ENCODE peak calls at places on chromosomes 12 and 14, in six cellular contexts. T, H, P, Z, A and Y are unnamed samples.

GRCh38 chr14:91872011-91872476 is 4.7 kb upstream of the TC2N start:
- DNase-seq in T (no peak), H (no peak), P (no peak), Z (peak; percentile 78), A (no peak), Y (no peak)

GRCh38 chr12:4274960-4275868 is 1.7 kb downstream of the CCND2 start:
- DNase-seq in T (peak; percentile 58), H (no peak), P (no peak), Z (no peak), A (no peak), Y (no peak)

GRCh38 chr14:99475179-99475578 is 5.5 kb downstream of the SETD3 start:
- DNase-seq in T (no peak), H (no peak), P (peak; percentile 8), Z (no peak), A (no peak), Y (no peak)

GRCh38 chr12:4909397-4909733 is 340 bp upstream of the KCNA1 start:
- DNase-seq in T (no peak), H (no peak), P (no peak), Z (no peak), A (peak; percentile 31), Y (no peak)

GRCh38 chr12:123761841-123762714 is at the start of gene DNAH10:
- DNase-seq in T (no peak), H (no peak), P (no peak), Z (no peak), A (no peak), Y (no peak)

GRCh38 chr14:75469606-75470237 is 41.9 kb downstream of the JDP2 start:
- DNase-seq in T (no peak), H (peak; percentile 84), P (peak; percentile 42), Z (peak; percentile 91), A (peak; percentile 15), Y (no peak)

GRCh38 chr12:111753144-111753881 is 13.4 kb upstream of the ALDH2 start:
- DNase-seq in T (peak; percentile 79), H (no peak), P (peak; percentile 62), Z (peak; percentile 77), A (peak; percentile 55), Y (no peak)

GRCh38 chr14:23573384-23573783 is 5.2 kb downstream of the JPH4 start:
- DNase-seq in T (no peak), H (no peak), P (peak; percentile 80), Z (no peak), A (peak; percentile 58), Y (no peak)

GRCh38 chr12:68007466-68007865 is 18.2 kb downstream of the IFNG-AS1 start:
- DNase-seq in T (no peak), H (no peak), P (no peak), Z (no peak), A (no peak), Y (no peak)

GRCh38 chr12:57549203-57549908 is 488 bp upstream of the KIF5A start:
- DNase-seq in T (no peak), H (no peak), P (no peak), Z (no peak), A (no peak), Y (no peak)

GRCh38 chr12:27779416-27779815 is 617 bp upstream of the KLHL42 start:
- DNase-seq in T (no peak), H (peak; percentile 45), P (peak; percentile 58), Z (peak; percentile 20), A (peak; percentile 62), Y (no peak)

GRCh38 chr12:112331891-112332290 is 50.3 kb downstream of the HECTD4 start:
- DNase-seq in T (no peak), H (no peak), P (no peak), Z (no peak), A (no peak), Y (no peak)

GRCh38 chr12:79988368-79988767 is 53.5 kb upstream of the PPP1R12A start:
- DNase-seq in T (no peak), H (no peak), P (no peak), Z (no peak), A (no peak), Y (no peak)

GRCh38 chr12:101407054-101407437 is 526 bp downstream of the ARL1 start:
- DNase-seq in T (no peak), H (no peak), P (peak; percentile 21), Z (no peak), A (peak; percentile 8), Y (no peak)

GRCh38 chr14:54976316-54976715 is 50.6 kb downstream of the WDHD1 start:
- DNase-seq in T (no peak), H (no peak), P (no peak), Z (no peak), A (no peak), Y (no peak)

GRCh38 chr12:131323879-131324278 is 370.2 kb downstream of the ADGRD1 start:
- DNase-seq in T (no peak), H (no peak), P (no peak), Z (no peak), A (no peak), Y (no peak)

GRCh38 chr14:90573385-90574105 is 176.7 kb downstream of the CALM1 start:
- DNase-seq in T (no peak), H (no peak), P (peak; percentile 62), Z (no peak), A (no peak), Y (no peak)

GRCh38 chr12:67991158-67991557 is 1.9 kb downstream of the IFNG-AS1 start:
- DNase-seq in T (no peak), H (no peak), P (no peak), Z (no peak), A (no peak), Y (no peak)

GRCh38 chr12:31405021-31405420 is 79.1 kb upstream of the SINHCAF start:
- DNase-seq in T (no peak), H (no peak), P (no peak), Z (no peak), A (no peak), Y (no peak)

GRCh38 chr12:47763481-47764344 is 5.0 kb upstream of the RAPGEF3 start:
- DNase-seq in T (peak; percentile 53), H (no peak), P (no peak), Z (no peak), A (no peak), Y (no peak)

GRCh38 chr12:57610553-57611115 is 601 bp upstream of the ARHGEF25 start:
- DNase-seq in T (no peak), H (no peak), P (no peak), Z (peak; percentile 59), A (no peak), Y (no peak)

GRCh38 chr12:83016226-83016835 is 329.6 kb downstream of the TMTC2 start:
- DNase-seq in T (no peak), H (no peak), P (peak; percentile 40), Z (no peak), A (no peak), Y (no peak)

GRCh38 chr12:76080017-76080728 is 4.3 kb downstream of the NAP1L1 start:
- DNase-seq in T (no peak), H (peak; percentile 11), P (no peak), Z (no peak), A (no peak), Y (no peak)

GRCh38 chr12:130026608-130027176 is 122.9 kb upstream of the TMEM132D start:
- DNase-seq in T (no peak), H (peak; percentile 13), P (peak; percentile 58), Z (peak; percentile 46), A (peak; percentile 56), Y (no peak)

GRCh38 chr14:72700338-72701231 is 193.3 kb downstream of the DPF3 start:
- DNase-seq in T (no peak), H (no peak), P (no peak), Z (no peak), A (no peak), Y (no peak)

GRCh38 chr14:89419973-89420482 is 3.0 kb upstream of the FOXN3 start:
- DNase-seq in T (no peak), H (no peak), P (no peak), Z (no peak), A (no peak), Y (no peak)

GRCh38 chr12:130715996-130716917 is at the start of gene RIMBP2:
- DNase-seq in T (no peak), H (peak; percentile 65), P (peak; percentile 76), Z (no peak), A (peak; percentile 54), Y (no peak)

GRCh38 chr12:65300067-65300466 is 21.6 kb downstream of the MSRB3 start:
- DNase-seq in T (no peak), H (no peak), P (peak; percentile 27), Z (no peak), A (no peak), Y (no peak)

GRCh38 chr14:71163050-71163841 is 256.0 kb downstream of the PCNX1 start:
- DNase-seq in T (no peak), H (no peak), P (no peak), Z (no peak), A (no peak), Y (no peak)

GRCh38 chr12:119841433-119842210 is 35.5 kb downstream of the CIT start:
- DNase-seq in T (no peak), H (no peak), P (no peak), Z (no peak), A (no peak), Y (no peak)

GRCh38 chr12:124743479-124744272 is 120.0 kb downstream of the SCARB1 start:
- DNase-seq in T (peak; percentile 14), H (no peak), P (no peak), Z (no peak), A (no peak), Y (no peak)

GRCh38 chr12:123655420-123655819 is 15.5 kb upstream of the TCTN2 start:
- DNase-seq in T (no peak), H (no peak), P (peak; percentile 47), Z (no peak), A (no peak), Y (no peak)